ENCODE peak calls at places on chromosome 10, in ten cellular contexts. W, Y, H, S, F, V, M, X, U and R are unnamed samples. For H3K9me3 and H3K36me3, the result is how much of the 10 kb centered on the place peaks cover.

GRCh38 chr10:26855186-26855585 is 5.6 kb downstream of the ABI1 start:
- DNase-seq in S (no peak), H (no peak), F (no peak), Y (no peak), V (no peak), U (peak), X (no peak), M (no peak), W (no peak), R (no peak)

GRCh38 chr10:95445223-95445836 is 115.8 kb downstream of the SORBS1 start:
- DNase-seq in M (no peak), F (no peak), W (peak), U (peak), S (peak), X (no peak), Y (peak), H (peak), V (peak), R (peak)

GRCh38 chr10:50740351-50740688 is 584 bp downstream of the ASAH2B start:
- DNase-seq in V (no peak), W (no peak), U (peak), H (no peak), M (peak), X (peak), F (no peak), Y (no peak), S (no peak), R (peak)

GRCh38 chr10:22252286-22252800 is 34.5 kb upstream of the EBLN1 start:
- DNase-seq in F (no peak), M (peak), H (peak), S (peak), U (peak), W (peak), X (peak), Y (peak), V (peak), R (peak)

GRCh38 chr10:30058111-30058510 is 1.3 kb downstream of the JCAD start:
- DNase-seq in F (no peak), S (no peak), W (no peak), M (no peak), Y (no peak), X (no peak), V (no peak), H (no peak), U (no peak), R (no peak)

GRCh38 chr10:45023426-45023825 is 22.7 kb downstream of the ZNF22 start:
- DNase-seq in Y (no peak), W (no peak), F (no peak), M (no peak), X (no peak), S (no peak), H (no peak), U (peak), V (no peak), R (no peak)

GRCh38 chr10:34570887-34571286 is 244.2 kb downstream of the PARD3 start:
- DNase-seq in V (no peak), S (no peak), F (no peak), Y (no peak), X (no peak), W (no peak), M (no peak), H (no peak), U (no peak), R (no peak)

GRCh38 chr10:96345250-96345649 is 13.6 kb downstream of the OPALIN start:
- DNase-seq in U (no peak), V (no peak), S (no peak), F (no peak), M (no peak), W (no peak), H (no peak), Y (no peak), X (no peak), R (no peak)

GRCh38 chr10:100881552-100882250 is 31.1 kb upstream of the SLF2 start:
- DNase-seq in M (no peak), F (no peak), X (no peak), S (no peak), V (no peak), Y (no peak), H (no peak), W (no peak), U (no peak), R (no peak)

GRCh38 chr10:60375293-60376004 is 14.2 kb downstream of the ANK3 start:
- DNase-seq in X (no peak), W (no peak), V (no peak), Y (no peak), H (no peak), M (no peak), S (no peak), U (no peak), F (no peak), R (no peak)

GRCh38 chr10:75432176-75432575 is 752 bp downstream of the LRMDA start:
- DNase-seq in Y (no peak), U (no peak), M (no peak), F (no peak), W (peak), X (no peak), S (no peak), V (no peak), H (no peak), R (no peak)

GRCh38 chr10:132102071-132102716 is 36.4 kb downstream of the JAKMIP3 start:
- DNase-seq in X (no peak), S (no peak), U (no peak), F (no peak), H (peak), Y (no peak), V (no peak), M (no peak), W (peak), R (no peak)

GRCh38 chr10:66307826-66308225 is 618.0 kb upstream of the LRRTM3 start:
- DNase-seq in X (no peak), U (no peak), F (no peak), S (no peak), M (no peak), V (no peak), H (no peak), W (no peak), Y (no peak), R (no peak)

GRCh38 chr10:13703997-13704536 is 117.3 kb downstream of the PRPF18 start:
- DNase-seq in W (no peak), S (no peak), Y (no peak), M (no peak), X (no peak), U (no peak), H (no peak), F (no peak), V (no peak), R (no peak)

GRCh38 chr10:61750943-61751471 is 88.3 kb downstream of the CABCOCO1 start:
- DNase-seq in M (peak), U (peak), H (peak), X (peak), W (peak), V (peak), F (peak), S (peak), Y (peak), R (peak)

GRCh38 chr10:62433901-62434300 is 59.7 kb downstream of the ZNF365 start:
- DNase-seq in U (no peak), W (no peak), H (no peak), X (no peak), F (no peak), M (no peak), Y (no peak), S (no peak), V (no peak), R (no peak)

GRCh38 chr10:91352760-91353159 is 57.4 kb upstream of the HECTD2 start:
- DNase-seq in M (no peak), F (no peak), X (no peak), Y (no peak), H (no peak), S (no peak), V (no peak), W (no peak), U (no peak), R (no peak)

GRCh38 chr10:117107280-117107679 is 30.8 kb downstream of the VAX1 start:
- DNase-seq in Y (no peak), S (no peak), U (no peak), M (no peak), V (no peak), X (no peak), W (no peak), H (no peak), F (no peak), R (no peak)

GRCh38 chr10:15485684-15486316 is 114.7 kb upstream of the FAM171A1 start:
- DNase-seq in X (no peak), M (no peak), F (no peak), V (no peak), Y (no peak), U (peak), S (peak), H (no peak), W (no peak), R (no peak)

GRCh38 chr10:47410862-47411261 is 26.8 kb upstream of the ZNF488 start:
- DNase-seq in U (no peak), S (no peak), V (no peak), M (no peak), F (no peak), X (no peak), H (no peak), Y (no peak), W (no peak), R (no peak)

GRCh38 chr10:9819756-9820494 is 1197.7 kb upstream of the CELF2 start:
- DNase-seq in H (no peak), X (no peak), U (no peak), W (no peak), F (no peak), Y (no peak), M (no peak), V (no peak), S (no peak), R (peak)

GRCh38 chr10:4688168-4688567 is 137.8 kb upstream of the AKR1E2 start:
- DNase-seq in U (no peak), X (no peak), W (no peak), M (no peak), H (no peak), Y (no peak), F (no peak), S (no peak), V (no peak), R (no peak)

GRCh38 chr10:119665901-119666708 is 14.9 kb downstream of the BAG3 start:
- DNase-seq in V (no peak), S (no peak), W (no peak), X (no peak), F (no peak), U (no peak), Y (no peak), H (no peak), M (no peak), R (no peak)

GRCh38 chr10:113000876-113001598 is 51.0 kb downstream of the TCF7L2 start:
- DNase-seq in X (no peak), H (no peak), U (no peak), S (peak), W (no peak), F (no peak), V (no peak), Y (peak), M (no peak), R (peak)

GRCh38 chr10:102782698-102783540 is 39.2 kb downstream of the WBP1L start:
- DNase-seq in S (peak), X (no peak), U (peak), F (no peak), Y (peak), W (peak), V (peak), H (peak), M (no peak), R (no peak)

GRCh38 chr10:75679546-75679945 is 248.1 kb downstream of the LRMDA start:
- DNase-seq in H (no peak), M (no peak), W (no peak), Y (no peak), F (no peak), U (peak), X (no peak), S (no peak), V (no peak), R (no peak)

GRCh38 chr10:108598320-108598695 is 1325.0 kb downstream of the XPNPEP1 start:
- DNase-seq in S (no peak), X (no peak), W (no peak), V (no peak), M (no peak), F (no peak), U (no peak), Y (no peak), H (no peak), R (no peak)

GRCh38 chr10:1683649-1684048 is 53.7 kb downstream of the ADARB2 start:
- DNase-seq in S (no peak), M (no peak), F (no peak), H (no peak), U (no peak), X (no peak), Y (no peak), V (no peak), W (no peak), R (no peak)
- H3K9me3 ChIP-seq in S (under half), M (under half), F (under half), H (under half), U (under half), X (under half), Y (under half), V (under half), W (under half), R (under half)

GRCh38 chr10:133405844-133406527 is 12.0 kb downstream of the MTG1 start:
- DNase-seq in F (no peak), U (peak), S (no peak), M (no peak), Y (no peak), H (no peak), X (no peak), W (peak), V (no peak), R (no peak)
- H3K36me3 ChIP-seq in F (under half), U (under half), S (under half), M (under half), Y (half or more), H (under half), X (under half), W (half or more), V (under half), R (under half)

GRCh38 chr10:3357729-3358128 is 185.1 kb upstream of the PITRM1 start:
- DNase-seq in Y (no peak), X (no peak), W (no peak), F (no peak), H (no peak), U (no peak), V (no peak), S (no peak), M (no peak), R (no peak)
- H3K9me3 ChIP-seq in Y (under half), X (under half), W (under half), F (under half), H (under half), U (under half), V (under half), S (under half), M (under half), R (under half)

GRCh38 chr10:97454330-97455036 is 8.5 kb downstream of the ZDHHC16 start:
- DNase-seq in Y (no peak), U (peak), S (peak), H (no peak), V (peak), W (peak), F (no peak), X (no peak), M (peak), R (peak)

GRCh38 chr10:97459111-97459510 is 13.1 kb downstream of the ZDHHC16 start:
- DNase-seq in V (no peak), F (no peak), W (no peak), H (no peak), M (no peak), Y (no peak), S (no peak), U (no peak), X (no peak), R (no peak)

GRCh38 chr10:97456034-97456685 is 10.2 kb downstream of the ZDHHC16 start:
- DNase-seq in M (no peak), U (peak), H (no peak), V (no peak), S (no peak), F (no peak), X (no peak), W (no peak), Y (no peak), R (no peak)

GRCh38 chr10:97459933-97460332 is 14.0 kb downstream of the ZDHHC16 start:
- DNase-seq in F (no peak), H (no peak), V (no peak), X (no peak), Y (no peak), W (no peak), M (no peak), U (no peak), S (no peak), R (no peak)

DNA sequence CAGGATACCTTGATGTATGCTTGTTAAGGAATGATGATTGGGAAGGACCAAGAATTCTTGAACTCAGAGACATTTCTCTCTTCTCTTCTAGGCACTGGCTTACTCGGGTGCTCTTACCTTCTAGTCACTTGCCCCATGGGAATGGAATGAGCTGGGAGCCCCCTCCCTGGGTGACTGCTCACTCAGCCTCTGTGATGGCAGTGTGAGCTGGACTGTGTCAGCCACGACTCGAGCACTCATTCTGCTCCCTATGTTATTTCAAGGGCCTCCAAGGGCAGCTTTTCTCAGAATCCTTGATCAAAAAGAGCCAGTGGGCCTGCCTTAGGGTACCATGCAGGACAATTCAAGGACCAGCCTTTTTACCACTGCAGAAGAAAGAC is 10.7 kb downstream of the ZDHHC16 start:
- DNase-seq in V (no peak), S (no peak), W (no peak), U (no peak), F (no peak), X (no peak), Y (no peak), H (no peak), M (no peak), R (no peak)
- H3K36me3 ChIP-seq in V (under half), S (under half), W (half or more), U (under half), F (half or more), X (half or more), Y (half or more), H (under half), M (under half), R (under half)

DNA sequence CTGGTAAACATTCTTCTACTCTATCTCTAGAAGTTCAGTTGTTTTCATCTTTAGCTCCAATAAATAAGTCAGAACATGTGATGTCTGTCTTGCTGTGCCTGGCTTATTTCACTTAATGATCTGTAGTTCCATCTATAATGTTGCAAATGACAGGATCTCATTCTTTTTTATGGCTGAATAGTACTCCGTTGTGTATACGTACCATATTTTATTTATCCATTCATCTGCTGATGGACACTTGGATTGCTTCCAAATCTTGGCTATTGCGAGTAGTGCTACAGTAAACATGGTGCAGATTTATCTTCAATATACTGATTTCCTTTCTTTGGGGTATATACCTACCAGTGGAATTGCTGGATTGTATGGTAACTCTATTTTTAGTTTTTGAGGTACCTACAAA is 124.4 kb downstream of the ZNF33B start:
- DNase-seq in M (no peak), W (no peak), S (no peak), V (no peak), F (no peak), X (no peak), H (no peak), Y (no peak), U (no peak), R (no peak)
- H3K9me3 ChIP-seq in M (half or more), W (half or more), S (under half), V (under half), F (under half), X (half or more), H (under half), Y (half or more), U (under half), R (under half)

DNA sequence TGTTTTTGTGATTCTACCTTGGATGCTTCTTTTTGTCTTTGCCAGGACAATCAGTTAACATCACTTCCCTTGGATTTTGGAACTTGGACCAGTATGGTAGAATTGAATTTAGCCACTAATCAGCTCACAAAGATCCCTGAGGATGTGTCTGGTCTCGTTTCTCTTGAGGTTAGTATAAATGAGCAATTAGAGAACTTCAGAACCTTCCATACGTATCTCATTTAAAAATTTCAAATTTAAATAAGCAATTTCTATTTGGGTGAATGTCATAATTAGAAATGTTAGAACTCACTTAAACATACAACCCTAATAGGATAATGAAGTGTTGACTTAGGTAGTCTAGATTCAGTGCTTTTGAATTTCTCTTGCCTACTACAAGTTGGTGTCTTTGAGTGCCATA is 69.3 kb upstream of the ADRA2A start:
- DNase-seq in S (no peak), Y (no peak), U (no peak), X (no peak), F (no peak), H (no peak), M (no peak), W (no peak), V (no peak), R (no peak)
- H3K36me3 ChIP-seq in S (under half), Y (half or more), U (under half), X (under half), F (under half), H (under half), M (under half), W (under half), V (under half), R (under half)

GRCh38 chr10:128025951-128026350 is 100.3 kb downstream of the MKI67 start:
- DNase-seq in W (no peak), U (no peak), M (no peak), X (no peak), S (no peak), F (no peak), H (no peak), Y (no peak), V (no peak), R (no peak)
- H3K9me3 ChIP-seq in W (under half), U (under half), M (under half), X (under half), S (under half), F (under half), H (under half), Y (under half), V (under half), R (under half)